ENCODE peak calls at places on chromosomes 1 and 21, in five cellular contexts. One of them, this sample, is unnamed.

GRCh38 chr1:10824821-10825540 is 28.5 kb upstream of the CASZ1 start:
- DNase-seq in Peyer's patch: no peak
- DNase-seq in Panc1: no peak
- DNase-seq in PC-9: no peak
- DNase-seq in psoas muscle: no peak
- DNase-seq in this sample: peak; percentile 77

GRCh38 chr1:159911668-159912067 is 11.7 kb upstream of the CFAP45 start:
- DNase-seq in psoas muscle: no peak
- DNase-seq in Panc1: no peak
- DNase-seq in Peyer's patch: peak; percentile 31
- DNase-seq in PC-9: no peak
- DNase-seq in this sample: no peak

GRCh38 chr1:67897270-67897949 is 64.1 kb upstream of the GNG12 start:
- DNase-seq in PC-9: no peak
- DNase-seq in psoas muscle: no peak
- DNase-seq in Panc1: no peak
- DNase-seq in Peyer's patch: no peak
- DNase-seq in this sample: no peak

GRCh38 chr21:43702785-43703067 is 16.2 kb upstream of the PDXK start:
- DNase-seq in PC-9: no peak
- DNase-seq in psoas muscle: no peak
- DNase-seq in Panc1: no peak
- DNase-seq in Peyer's patch: no peak
- DNase-seq in this sample: peak; percentile 31

GRCh38 chr1:115466433-115466832 is 128.4 kb upstream of the NGF start:
- DNase-seq in PC-9: no peak
- DNase-seq in Peyer's patch: no peak
- DNase-seq in Panc1: no peak
- DNase-seq in psoas muscle: no peak
- DNase-seq in this sample: no peak

GRCh38 chr1:174659823-174660222 is 212.1 kb downstream of the GPR52 start:
- DNase-seq in PC-9: peak; percentile 51
- DNase-seq in Panc1: peak; percentile 5
- DNase-seq in psoas muscle: no peak
- DNase-seq in Peyer's patch: no peak
- DNase-seq in this sample: peak; percentile 80

GRCh38 chr1:224589006-224589405 is 27.1 kb upstream of the CNIH3 start:
- DNase-seq in PC-9: no peak
- DNase-seq in Peyer's patch: no peak
- DNase-seq in psoas muscle: no peak
- DNase-seq in Panc1: no peak
- DNase-seq in this sample: peak; percentile 22

GRCh38 chr1:47252795-47253194 is 20.8 kb upstream of the TAL1 start:
- DNase-seq in Panc1: no peak
- DNase-seq in PC-9: no peak
- DNase-seq in psoas muscle: no peak
- DNase-seq in Peyer's patch: no peak
- DNase-seq in this sample: no peak

GRCh38 chr1:151401125-151401788 is 1.9 kb downstream of the PSMB4 start:
- DNase-seq in Panc1: no peak
- DNase-seq in Peyer's patch: no peak
- DNase-seq in psoas muscle: no peak
- DNase-seq in PC-9: no peak
- DNase-seq in this sample: peak; percentile 10

GRCh38 chr1:86965012-86965826 is 50.8 kb downstream of the HS2ST1 start:
- DNase-seq in Peyer's patch: no peak
- DNase-seq in PC-9: no peak
- DNase-seq in psoas muscle: no peak
- DNase-seq in Panc1: peak; percentile 24
- DNase-seq in this sample: peak; percentile 55

GRCh38 chr1:18963968-18964367 is 7.5 kb upstream of the IFFO2 start:
- DNase-seq in Panc1: no peak
- DNase-seq in Peyer's patch: no peak
- DNase-seq in PC-9: no peak
- DNase-seq in psoas muscle: no peak
- DNase-seq in this sample: no peak

GRCh38 chr1:60848583-60849188 is 233.7 kb upstream of the NFIA start:
- DNase-seq in Panc1: peak; percentile 28
- DNase-seq in PC-9: no peak
- DNase-seq in Peyer's patch: no peak
- DNase-seq in psoas muscle: no peak
- DNase-seq in this sample: peak; percentile 59

GRCh38 chr21:31558839-31559367 is 100.6 kb upstream of the SOD1 start:
- DNase-seq in Peyer's patch: peak; percentile 78
- DNase-seq in psoas muscle: peak; percentile 86
- DNase-seq in Panc1: no peak
- DNase-seq in PC-9: peak; percentile 85
- DNase-seq in this sample: peak; percentile 90
- TF ChIP-seq CTCF in Peyer's patch: no peak
- TF ChIP-seq CTCF in psoas muscle: no peak
- TF ChIP-seq CTCF in Panc1: no peak
- TF ChIP-seq CTCF in PC-9: no peak
- TF ChIP-seq CTCF in this sample: no peak

GRCh38 chr1:155940993-155941844 is at the start of gene RXFP4:
- DNase-seq in Panc1: peak; percentile 65
- DNase-seq in psoas muscle: no peak
- DNase-seq in PC-9: peak; percentile 62
- DNase-seq in Peyer's patch: no peak
- DNase-seq in this sample: no peak
- H3K4me3 ChIP-seq in Panc1: peak within 1 kb of the TSS; percentile 51
- H3K4me3 ChIP-seq in psoas muscle: no peak within 1 kb of the TSS
- H3K4me3 ChIP-seq in PC-9: no peak within 1 kb of the TSS
- H3K4me3 ChIP-seq in Peyer's patch: no peak within 1 kb of the TSS
- H3K4me3 ChIP-seq in this sample: no peak within 1 kb of the TSS

GRCh38 chr1:78275906-78276690 is 214.7 kb upstream of the PTGFR start:
- DNase-seq in Panc1: no peak
- DNase-seq in psoas muscle: no peak
- DNase-seq in PC-9: no peak
- DNase-seq in Peyer's patch: no peak
- DNase-seq in this sample: no peak

GRCh38 chr1:78275456-78275855 is 215.3 kb upstream of the PTGFR start:
- DNase-seq in Panc1: no peak
- DNase-seq in psoas muscle: no peak
- DNase-seq in Peyer's patch: no peak
- DNase-seq in PC-9: no peak
- DNase-seq in this sample: no peak

GRCh38 chr1:78277253-78277652 is 213.5 kb upstream of the PTGFR start:
- DNase-seq in PC-9: peak; percentile 64
- DNase-seq in psoas muscle: no peak
- DNase-seq in Peyer's patch: no peak
- DNase-seq in Panc1: no peak
- DNase-seq in this sample: peak; percentile 90

GRCh38 chr1:78279051-78279450 is 211.7 kb upstream of the PTGFR start:
- DNase-seq in PC-9: no peak
- DNase-seq in Panc1: no peak
- DNase-seq in psoas muscle: no peak
- DNase-seq in Peyer's patch: no peak
- DNase-seq in this sample: peak; percentile 98

DNA sequence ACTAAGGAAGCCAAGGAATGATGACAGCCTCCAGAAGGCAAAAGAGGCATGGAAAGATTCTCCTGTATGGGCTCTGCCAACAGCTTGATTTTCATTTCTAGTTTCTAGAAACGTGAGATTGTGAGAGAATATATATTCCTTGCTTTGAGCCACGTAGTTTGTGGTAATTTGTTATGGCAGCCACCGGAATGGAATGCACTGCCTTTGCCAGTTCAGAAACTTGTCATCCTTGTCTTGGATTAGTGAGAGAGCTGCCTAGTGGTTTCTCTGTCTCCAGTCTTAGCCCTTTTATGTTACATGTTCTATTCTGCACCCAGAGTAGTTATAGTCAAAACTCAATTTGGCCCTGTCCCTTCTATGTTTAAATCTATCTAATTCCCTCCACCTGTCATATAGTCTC is 216.0 kb upstream of the PTGFR start:
- DNase-seq in Panc1: no peak
- DNase-seq in Peyer's patch: no peak
- DNase-seq in psoas muscle: no peak
- DNase-seq in PC-9: no peak
- DNase-seq in this sample: peak; percentile 81
- TF ChIP-seq CTCF in Panc1: no peak
- TF ChIP-seq CTCF in Peyer's patch: no peak
- TF ChIP-seq CTCF in psoas muscle: no peak
- TF ChIP-seq CTCF in PC-9: no peak
- TF ChIP-seq CTCF in this sample: no peak

DNA sequence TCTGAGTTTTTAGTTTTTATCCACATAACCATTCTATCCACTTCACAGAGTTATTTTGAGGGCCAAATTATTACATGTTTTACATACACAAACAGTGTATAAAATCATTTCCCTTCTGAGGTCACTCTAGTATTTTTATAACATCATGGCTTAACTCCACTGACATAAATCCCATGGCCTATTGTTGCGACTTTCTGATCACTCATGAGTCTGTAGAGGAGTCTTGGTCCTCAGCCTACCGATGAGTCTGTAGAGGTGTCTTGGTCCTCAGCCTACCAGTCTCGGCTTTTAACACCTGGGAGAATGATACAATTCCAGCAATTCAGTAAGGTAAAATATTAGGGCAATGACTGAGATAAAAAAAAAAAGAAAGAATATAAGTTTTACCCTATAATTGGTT is 483.7 kb downstream of the USP25 start:
- DNase-seq in psoas muscle: no peak
- DNase-seq in PC-9: no peak
- DNase-seq in Panc1: no peak
- DNase-seq in Peyer's patch: no peak
- DNase-seq in this sample: no peak
- H3K4me3 ChIP-seq in psoas muscle: peak overlapping the region; percentile 65
- H3K4me3 ChIP-seq in PC-9: no peak overlapping the region
- H3K4me3 ChIP-seq in Panc1: no peak overlapping the region
- H3K4me3 ChIP-seq in Peyer's patch: no peak overlapping the region
- H3K4me3 ChIP-seq in this sample: no peak overlapping the region

GRCh38 chr1:63799324-63799723 is 25.5 kb downstream of the ROR1 start:
- DNase-seq in Panc1: no peak
- DNase-seq in PC-9: no peak
- DNase-seq in Peyer's patch: no peak
- DNase-seq in psoas muscle: no peak
- DNase-seq in this sample: peak; percentile 62

GRCh38 chr1:63799810-63800209 is 26.0 kb downstream of the ROR1 start:
- DNase-seq in psoas muscle: no peak
- DNase-seq in Peyer's patch: no peak
- DNase-seq in Panc1: no peak
- DNase-seq in PC-9: no peak
- DNase-seq in this sample: peak; percentile 88

GRCh38 chr1:63807063-63807462 is 33.2 kb downstream of the ROR1 start:
- DNase-seq in PC-9: no peak
- DNase-seq in Peyer's patch: no peak
- DNase-seq in psoas muscle: no peak
- DNase-seq in Panc1: no peak
- DNase-seq in this sample: no peak

GRCh38 chr1:63802109-63802508 is 28.3 kb downstream of the ROR1 start:
- DNase-seq in Peyer's patch: no peak
- DNase-seq in PC-9: no peak
- DNase-seq in Panc1: no peak
- DNase-seq in psoas muscle: no peak
- DNase-seq in this sample: no peak

GRCh38 chr1:63804829-63805484 is 31.1 kb downstream of the ROR1 start:
- DNase-seq in psoas muscle: no peak
- DNase-seq in Panc1: no peak
- DNase-seq in Peyer's patch: no peak
- DNase-seq in PC-9: no peak
- DNase-seq in this sample: no peak
- TF ChIP-seq CTCF in psoas muscle: no peak
- TF ChIP-seq CTCF in Panc1: no peak
- TF ChIP-seq CTCF in Peyer's patch: no peak
- TF ChIP-seq CTCF in PC-9: no peak
- TF ChIP-seq CTCF in this sample: no peak

DNA sequence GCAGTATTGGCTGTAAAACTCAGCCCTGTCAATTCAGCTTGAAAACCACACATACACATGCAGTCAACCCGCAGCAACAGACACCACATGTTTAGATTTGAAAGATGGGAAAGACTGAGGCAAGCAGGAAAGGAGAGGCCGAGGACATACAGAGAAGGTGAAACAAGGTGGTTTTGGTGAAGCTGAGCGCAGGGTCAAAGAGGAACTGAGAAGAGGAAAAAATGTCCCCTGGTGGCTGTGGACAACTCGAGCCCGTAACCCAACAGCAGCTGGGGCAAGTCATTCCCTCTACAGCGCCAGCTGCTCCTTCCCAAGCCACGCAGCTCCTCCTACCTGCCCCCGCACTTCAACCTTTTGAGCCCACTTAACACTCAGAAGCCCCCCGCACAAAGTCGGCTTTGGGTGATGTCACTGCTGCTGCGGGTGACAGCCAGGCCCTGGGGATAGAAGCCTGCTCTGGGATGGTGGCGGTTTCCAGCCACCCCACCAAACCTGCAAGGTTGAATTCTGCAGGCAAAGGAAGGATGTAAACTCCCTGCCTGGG is 63.0 kb downstream of the KCNN3 start:
- DNase-seq in psoas muscle: no peak
- DNase-seq in Panc1: no peak
- DNase-seq in Peyer's patch: peak; percentile 30
- DNase-seq in PC-9: no peak
- DNase-seq in this sample: no peak
- H3K4me3 ChIP-seq in psoas muscle: no peak overlapping the region
- H3K4me3 ChIP-seq in Panc1: no peak overlapping the region
- H3K4me3 ChIP-seq in Peyer's patch: no peak overlapping the region
- H3K4me3 ChIP-seq in PC-9: no peak overlapping the region
- H3K4me3 ChIP-seq in this sample: no peak overlapping the region

DNA sequence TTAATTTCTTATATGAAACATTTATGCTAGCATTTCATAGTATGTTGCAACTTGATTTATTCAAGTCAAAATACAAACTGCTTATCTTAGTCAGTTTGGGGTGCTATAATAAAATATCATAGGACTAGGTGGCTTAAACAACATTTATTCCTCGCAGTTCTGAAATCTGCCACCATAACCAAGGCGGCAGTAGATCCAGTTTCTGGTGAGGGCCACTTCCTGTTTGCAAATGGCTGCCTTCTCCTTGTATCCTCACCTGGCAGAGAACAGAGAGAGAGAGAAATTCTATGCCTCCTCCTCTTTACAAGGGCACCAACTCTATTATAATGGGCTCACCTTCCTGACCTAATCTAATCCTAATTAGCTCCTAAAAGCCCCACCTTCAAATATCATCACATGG is 76.1 kb upstream of the RGS2 start:
- DNase-seq in Panc1: no peak
- DNase-seq in Peyer's patch: no peak
- DNase-seq in psoas muscle: no peak
- DNase-seq in PC-9: no peak
- DNase-seq in this sample: peak; percentile 16
- TF ChIP-seq CTCF in Panc1: peak; percentile 28
- TF ChIP-seq CTCF in Peyer's patch: no peak
- TF ChIP-seq CTCF in psoas muscle: no peak
- TF ChIP-seq CTCF in PC-9: no peak
- TF ChIP-seq CTCF in this sample: peak; percentile 26

DNA sequence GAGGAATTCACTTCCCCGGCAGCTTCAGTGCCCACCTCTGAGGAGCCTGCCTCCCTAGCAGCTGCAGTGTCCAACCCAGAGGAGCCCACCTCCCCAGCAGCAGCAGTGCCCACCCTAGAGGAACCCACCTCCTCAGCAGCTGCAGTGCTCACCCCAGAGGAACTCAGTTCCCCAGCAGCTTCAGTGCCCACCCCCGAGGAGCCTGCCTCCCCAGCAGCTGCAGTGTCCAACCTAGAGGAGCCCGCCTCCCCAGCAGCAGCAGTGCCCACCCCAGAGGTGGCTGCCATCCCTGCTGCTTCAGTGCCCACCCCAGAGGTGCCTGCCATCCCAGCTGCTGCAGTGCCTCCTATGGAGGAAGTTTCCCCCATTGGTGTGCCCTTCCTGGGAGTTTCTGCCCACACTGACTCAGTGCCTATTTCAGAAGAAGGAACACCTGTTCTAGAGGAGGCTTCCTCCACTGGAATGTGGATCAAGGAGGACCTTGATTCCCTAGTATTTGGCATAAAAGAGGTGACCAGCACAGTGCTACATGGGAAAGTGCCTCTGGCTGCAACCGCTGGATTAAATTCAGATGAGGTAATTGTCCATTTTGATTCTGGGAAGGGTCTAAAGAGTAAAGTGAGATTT is 77.4 kb upstream of the BMP8A start:
- DNase-seq in Panc1: no peak
- DNase-seq in PC-9: no peak
- DNase-seq in Peyer's patch: no peak
- DNase-seq in psoas muscle: no peak
- DNase-seq in this sample: no peak
- H3K4me3 ChIP-seq in Panc1: peak overlapping the region; percentile 48
- H3K4me3 ChIP-seq in PC-9: no peak overlapping the region
- H3K4me3 ChIP-seq in Peyer's patch: no peak overlapping the region
- H3K4me3 ChIP-seq in psoas muscle: peak overlapping the region; percentile 3
- H3K4me3 ChIP-seq in this sample: peak overlapping the region; percentile 15

This sample was measured in fibroblast of mammary gland.